ENCODE peak calls at places on chromosomes 6 and 20, in five cellular contexts. A is SK-N-SH, I is HepG2, E is ovary, H is K562. V is an unnamed sample.

GRCh38 chr6:32293695-32294094 is 69.8 kb upstream of the NOTCH4 start:
- DNase-seq in I (no peak), H (no peak), E (no peak), A (no peak), V (no peak)

GRCh38 chr6:153790881-153791473 is 248.1 kb upstream of the OPRM1 start:
- DNase-seq in I (peak; percentile 37), A (peak; percentile 6), E (no peak), H (no peak), V (no peak)

GRCh38 chr6:108684809-108685329 is 124.2 kb downstream of the FOXO3 start:
- DNase-seq in I (no peak), E (no peak), H (no peak), A (peak; percentile 73), V (peak; percentile 46)

GRCh38 chr6:20302702-20303251 is 90.5 kb upstream of the MBOAT1 start:
- DNase-seq in E (no peak), H (peak; percentile 59), A (no peak), I (no peak), V (no peak)

GRCh38 chr6:41347349-41348050 is 12.1 kb downstream of the NCR2 start:
- DNase-seq in A (no peak), E (no peak), H (no peak), I (no peak), V (no peak)

GRCh38 chr6:42898891-42899361 is 16.9 kb upstream of the PTCRA start:
- DNase-seq in A (peak; percentile 36), I (peak; percentile 74), E (peak; percentile 57), H (peak; percentile 59), V (peak; percentile 71)

GRCh38 chr6:157977176-157977804 is 4.4 kb upstream of the SYNJ2 start:
- DNase-seq in E (no peak), I (no peak), A (no peak), H (no peak), V (no peak)

GRCh38 chr6:141552463-141552862 is 580.3 kb upstream of the GJE1 start:
- DNase-seq in I (peak; percentile 89), E (no peak), A (no peak), H (no peak), V (no peak)

GRCh38 chr6:91464201-91464600 is 877.3 kb upstream of the MAP3K7 start:
- DNase-seq in H (no peak), I (no peak), E (no peak), A (no peak), V (no peak)

GRCh38 chr6:136015531-136015930 is 164.0 kb downstream of the PDE7B start:
- DNase-seq in E (no peak), A (no peak), I (no peak), H (no peak), V (no peak)

GRCh38 chr6:13666194-13667105 is 45.2 kb downstream of the RANBP9 start:
- DNase-seq in I (no peak), H (no peak), E (no peak), A (no peak), V (no peak)

GRCh38 chr6:53916804-53917463 is 122.1 kb downstream of the LRRC1 start:
- DNase-seq in H (no peak), A (no peak), I (no peak), E (no peak), V (no peak)

GRCh38 chr6:170459451-170459850 is 93.7 kb downstream of the PSMB1 start:
- DNase-seq in E (no peak), H (no peak), A (no peak), I (no peak), V (peak; percentile 53)

GRCh38 chr6:155412335-155412734 is 43.3 kb downstream of the NOX3 start:
- DNase-seq in I (no peak), E (no peak), H (no peak), A (no peak), V (no peak)

GRCh38 chr6:66628917-66629316 is 921.9 kb upstream of the EYS start:
- DNase-seq in E (no peak), H (no peak), A (no peak), I (no peak), V (no peak)

GRCh38 chr6:8195040-8195713 is 92.8 kb upstream of the EEF1E1 start:
- DNase-seq in E (no peak), I (peak; percentile 17), A (peak; percentile 49), H (no peak), V (no peak)

GRCh38 chr6:158460602-158461092 is 99.2 kb upstream of the TMEM181 start:
- DNase-seq in H (no peak), E (no peak), A (no peak), I (no peak), V (no peak)

DNA sequence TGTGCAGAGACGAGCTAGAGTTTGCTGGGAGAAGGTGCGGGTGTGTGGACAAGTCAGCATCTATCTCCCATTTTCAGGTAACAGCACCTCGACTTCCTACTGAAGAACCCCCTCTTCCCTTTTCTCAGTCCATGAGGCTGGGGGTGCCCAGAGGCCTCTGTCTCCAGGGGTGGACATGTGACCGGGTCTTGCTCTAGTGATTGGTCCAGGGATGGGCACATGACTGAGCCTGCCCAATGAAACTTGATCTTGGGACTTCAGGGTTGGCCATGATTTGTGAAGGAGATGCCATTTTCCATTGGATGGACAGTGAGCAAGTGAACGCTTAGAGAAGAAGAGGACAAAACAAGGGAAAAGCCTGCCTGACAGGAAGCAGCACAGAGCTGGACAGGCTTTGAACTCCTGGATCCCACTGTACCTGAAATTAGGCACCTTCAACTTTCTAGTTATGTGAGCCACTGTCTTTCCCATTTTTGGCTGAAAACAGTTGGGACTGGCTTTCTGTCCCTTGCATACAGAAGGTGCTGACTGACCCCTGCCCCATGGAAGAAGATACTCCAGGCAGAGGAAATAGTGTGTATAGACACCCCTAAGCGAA is 122.7 kb downstream of the CEBPB start:
- DNase-seq in E (no peak), I (no peak), A (no peak), H (peak; percentile 66), V (no peak)
- TF ChIP-seq EP300 in E (no peak), I (no peak), A (no peak), H (no peak), V (no peak)

GRCh38 chr6:33722103-33722646 is 10.7 kb upstream of the UQCC2 start:
- DNase-seq in A (no peak), I (no peak), H (no peak), E (no peak), V (no peak)

GRCh38 chr6:33719326-33719987 is 8.0 kb upstream of the UQCC2 start:
- DNase-seq in E (no peak), I (no peak), A (no peak), H (no peak), V (no peak)

GRCh38 chr6:33721529-33721928 is 10.0 kb upstream of the UQCC2 start:
- DNase-seq in I (no peak), E (no peak), A (no peak), H (no peak), V (no peak)

GRCh38 chr6:33718713-33719112 is 7.2 kb upstream of the UQCC2 start:
- DNase-seq in A (no peak), I (no peak), H (no peak), E (no peak), V (no peak)

DNA sequence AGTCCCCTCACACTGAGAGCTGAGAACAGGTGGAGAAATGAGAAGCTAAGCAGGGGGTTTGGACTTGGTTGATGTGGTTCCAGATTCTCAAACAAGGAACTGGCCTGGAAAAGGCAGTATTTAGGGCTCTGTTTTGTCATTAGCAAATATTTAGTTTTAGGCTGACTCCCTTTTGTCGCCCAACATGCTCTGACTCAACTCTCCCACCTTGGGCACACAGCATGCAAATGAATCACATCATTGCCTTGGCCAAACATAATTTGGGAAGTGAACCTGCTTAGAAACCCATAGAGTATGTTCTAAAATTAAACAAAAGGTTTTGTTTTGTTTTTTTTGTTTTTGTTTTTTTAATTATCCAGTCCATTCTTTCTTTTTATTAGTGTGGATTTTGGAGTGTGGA is 9.5 kb upstream of the UQCC2 start:
- DNase-seq in H (no peak), E (no peak), A (no peak), I (no peak), V (no peak)
- H3K27me3 ChIP-seq in H (peaks cover 53% of the 10 kb centered on the region), E (no peaks in the 10 kb centered on the region), A (peaks cover 50% of the 10 kb centered on the region), I (peaks cover 11% of the 10 kb centered on the region), V (no peaks in the 10 kb centered on the region)

GRCh38 chr6:14743465-14744211 is 502.2 kb upstream of the JARID2 start:
- DNase-seq in H (peak; percentile 81), I (peak; percentile 21), A (no peak), E (no peak), V (peak; percentile 49)
- TF ChIP-seq EP300 in H (peak; percentile 71), I (peak; percentile 20), A (no peak), E (no peak), V (no peak)

GRCh38 chr20:61668064-61668463 is 397.6 kb downstream of the TAF4 start:
- DNase-seq in I (no peak), A (no peak), H (no peak), E (no peak), V (no peak)
- H3K27me3 ChIP-seq in I (peaks cover 73% of the 10 kb centered on the region), A (no peaks in the 10 kb centered on the region), H (peaks cover 14% of the 10 kb centered on the region), E (no peaks in the 10 kb centered on the region), V (no peaks in the 10 kb centered on the region)

GRCh38 chr6:33696538-33697518 is 14.7 kb downstream of the UQCC2 start:
- DNase-seq in H (no peak), I (no peak), E (peak; percentile 61), A (peak; percentile 40), V (no peak)
- TF ChIP-seq EP300 in H (no peak), I (no peak), E (no peak), A (no peak), V (no peak)

GRCh38 chr6:137045221-137045789 is 540 bp upstream of the IL20RA start:
- DNase-seq in A (no peak), E (no peak), I (no peak), H (no peak), V (no peak)

GRCh38 chr6:137046871-137047412 is 2.2 kb upstream of the IL20RA start:
- DNase-seq in A (no peak), I (no peak), H (no peak), E (no peak), V (no peak)

GRCh38 chr6:137051790-137052472 is 7.2 kb upstream of the IL20RA start:
- DNase-seq in I (peak; percentile 50), E (no peak), H (no peak), A (no peak), V (no peak)

GRCh38 chr6:137044366-137045220 is at the start of gene IL20RA:
- DNase-seq in A (peak; percentile 87), E (peak; percentile 58), I (no peak), H (no peak), V (peak; percentile 35)

GRCh38 chr6:137049095-137049494 is 4.3 kb upstream of the IL20RA start:
- DNase-seq in E (no peak), H (no peak), A (no peak), I (no peak), V (no peak)
- H3K27me3 ChIP-seq in E (no peaks in the 10 kb centered on the region), H (peaks cover 9% of the 10 kb centered on the region), A (peaks cover 4% of the 10 kb centered on the region), I (peaks cover 25% of the 10 kb centered on the region), V (peaks cover 21% of the 10 kb centered on the region)

DNA sequence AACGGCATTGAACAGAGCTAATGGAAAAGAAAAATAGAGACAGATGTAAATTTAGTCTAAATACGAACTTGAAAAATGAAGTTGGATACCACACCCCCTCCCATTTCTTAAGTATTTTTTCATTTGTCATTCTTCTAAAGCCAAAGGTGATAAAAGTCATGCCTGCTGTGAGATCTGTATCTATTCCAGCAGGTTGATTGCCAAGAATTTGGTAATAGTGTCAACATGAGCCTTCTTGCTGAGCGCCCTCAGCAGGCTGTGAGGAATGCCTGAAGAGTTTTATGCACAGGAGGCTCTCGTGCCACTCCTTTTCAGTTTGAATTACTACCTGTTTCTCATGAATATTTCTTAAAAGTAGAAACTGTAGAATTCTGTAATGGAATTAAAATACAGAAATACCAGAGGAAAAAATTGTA is 165.4 kb downstream of the QKI start:
- DNase-seq in H (no peak), I (no peak), E (no peak), A (no peak), V (no peak)
- TF ChIP-seq EP300 in H (peak; percentile 63), I (no peak), E (no peak), A (no peak), V (no peak)

GRCh38 chr6:28892525-28892924 is 31.3 kb downstream of the TRIM27 start:
- DNase-seq in E (no peak), I (no peak), H (no peak), A (no peak), V (no peak)
- H3K27me3 ChIP-seq in E (no peaks in the 10 kb centered on the region), I (no peaks in the 10 kb centered on the region), H (no peaks in the 10 kb centered on the region), A (no peaks in the 10 kb centered on the region), V (no peaks in the 10 kb centered on the region)